ENCODE peak calls at places on chromosomes 5 and 9, in five cellular contexts. X is lower leg skin, M is psoas muscle, Q is nephron progenitor cell, P is cardiac fibroblast. B is an unnamed sample.

GRCh38 chr9:106218427-106218826 is 524.1 kb downstream of the TMEM38B start:
- DNase-seq in X (no peak), M (no peak), Q (no peak), P (no peak), B (no peak)

GRCh38 chr5:58056546-58056945 is 403.3 kb downstream of the PLK2 start:
- DNase-seq in X (no peak), M (no peak), Q (no peak), P (peak), B (no peak)

GRCh38 chr5:102865171-102865509 is 110.0 kb downstream of the PAM start:
- DNase-seq in X (no peak), M (no peak), Q (no peak), P (peak), B (no peak)

GRCh38 chr5:149903441-149903840 is 41.2 kb downstream of the PDE6A start:
- DNase-seq in X (no peak), M (no peak), Q (no peak), P (no peak), B (no peak)

GRCh38 chr5:38551020-38552017 is 5.1 kb downstream of the LIFR start:
- DNase-seq in X (no peak), M (no peak), Q (no peak), P (peak), B (no peak)

GRCh38 chr9:21505425-21506179 is 23.5 kb upstream of the IFNE start:
- DNase-seq in X (no peak), M (no peak), Q (no peak), P (peak), B (no peak)

GRCh38 chr5:95644351-95645042 is 2.1 kb upstream of the RFESD start:
- DNase-seq in X (no peak), M (no peak), Q (peak), P (peak), B (no peak)

GRCh38 chr5:57749396-57749795 is 266.8 kb upstream of the ACTBL2 start:
- DNase-seq in X (no peak), M (no peak), Q (no peak), P (peak), B (no peak)

GRCh38 chr9:127578952-127579853 is 32.9 kb upstream of the STXBP1 start:
- DNase-seq in X (peak), M (peak), Q (peak), P (peak), B (peak)

GRCh38 chr5:103674321-103674720 is 111.7 kb upstream of the NUDT12 start:
- DNase-seq in X (no peak), M (no peak), Q (no peak), P (no peak), B (no peak)

GRCh38 chr5:180644825-180645608 is 4.4 kb downstream of the FLT4 start:
- DNase-seq in X (peak), M (no peak), Q (no peak), P (no peak), B (no peak)

GRCh38 chr5:10246761-10247160 is 2.9 kb downstream of the ATPSCKMT start:
- DNase-seq in X (no peak), M (no peak), Q (no peak), P (no peak), B (peak)

GRCh38 chr9:18994263-18994916 is 38.6 kb downstream of the SAXO1 start:
- DNase-seq in X (no peak), M (no peak), Q (no peak), P (no peak), B (no peak)

GRCh38 chr5:57432876-57433275 is 49.7 kb downstream of the ACTBL2 start:
- DNase-seq in X (no peak), M (no peak), Q (no peak), P (peak), B (no peak)

GRCh38 chr5:4514067-4514648 is 626.0 kb upstream of the ADAMTS16 start:
- DNase-seq in X (no peak), M (no peak), Q (no peak), P (no peak), B (no peak)

GRCh38 chr9:13689925-13690324 is 410.4 kb upstream of the MPDZ start:
- DNase-seq in X (no peak), M (no peak), Q (no peak), P (peak), B (no peak)

GRCh38 chr5:84618262-84618661 is 233.6 kb upstream of the EDIL3 start:
- DNase-seq in X (no peak), M (no peak), Q (no peak), P (no peak), B (no peak)

GRCh38 chr5:23419115-23419514 is 88.3 kb upstream of the PRDM9 start:
- DNase-seq in X (no peak), M (no peak), Q (peak), P (no peak), B (no peak)

GRCh38 chr5:154291917-154292316 is 101.4 kb downstream of the GALNT10 start:
- DNase-seq in X (no peak), M (no peak), Q (no peak), P (no peak), B (peak)

GRCh38 chr9:18720691-18721090 is 246.7 kb downstream of the ADAMTSL1 start:
- DNase-seq in X (no peak), M (no peak), Q (no peak), P (peak), B (no peak)

GRCh38 chr5:180636403-180637075 is 12.9 kb downstream of the FLT4 start:
- DNase-seq in X (no peak), M (peak), Q (no peak), P (peak), B (no peak)

GRCh38 chr5:68395844-68396523 is 180.4 kb downstream of the PIK3R1 start:
- DNase-seq in X (no peak), M (no peak), Q (no peak), P (no peak), B (no peak)

GRCh38 chr5:120103498-120103897 is 360.6 kb upstream of the PRR16 start:
- DNase-seq in X (no peak), M (no peak), Q (no peak), P (no peak), B (no peak)

GRCh38 chr5:120101771-120102170 is 362.3 kb upstream of the PRR16 start:
- DNase-seq in X (no peak), M (no peak), Q (no peak), P (no peak), B (no peak)

GRCh38 chr5:120108586-120109254 is 355.4 kb upstream of the PRR16 start:
- DNase-seq in X (no peak), M (no peak), Q (no peak), P (peak), B (no peak)

DNA sequence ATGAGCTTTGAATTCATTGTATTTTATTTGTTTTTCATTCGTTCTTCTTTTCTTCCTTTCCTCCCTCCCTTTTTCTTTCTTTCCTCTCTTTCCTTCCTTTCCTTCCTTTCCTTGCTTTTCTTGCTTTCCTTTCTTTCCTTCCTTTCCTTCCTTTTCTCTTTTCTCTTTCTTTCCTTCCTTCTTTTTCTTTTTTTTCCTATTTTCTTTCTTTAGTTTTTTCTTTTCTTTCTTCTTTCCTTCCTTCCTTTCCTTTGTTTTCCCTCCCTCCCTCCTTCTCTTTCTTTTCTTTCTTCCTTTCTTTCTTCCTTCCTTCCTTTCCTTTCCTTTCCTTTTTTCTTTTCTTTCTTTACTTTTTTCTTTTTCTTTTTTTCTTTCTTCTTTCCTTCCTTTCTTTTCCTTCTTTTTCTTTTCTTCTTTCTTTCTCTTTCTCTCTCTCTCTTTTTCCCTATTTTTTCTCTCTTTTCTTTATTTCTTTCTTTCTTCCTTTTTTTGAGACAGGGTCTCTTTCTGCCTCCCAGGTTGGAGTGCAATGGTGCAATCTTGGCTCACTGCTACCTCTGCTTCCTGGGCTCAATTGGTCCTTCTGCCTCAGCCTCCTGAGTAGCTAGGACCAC is 357.1 kb upstream of the PRR16 start:
- DNase-seq in X (no peak), M (no peak), Q (no peak), P (no peak), B (no peak)
- TF ChIP-seq CTCF in X (no peak), M (no peak), Q (no peak), P (no peak), B (no peak)

DNA sequence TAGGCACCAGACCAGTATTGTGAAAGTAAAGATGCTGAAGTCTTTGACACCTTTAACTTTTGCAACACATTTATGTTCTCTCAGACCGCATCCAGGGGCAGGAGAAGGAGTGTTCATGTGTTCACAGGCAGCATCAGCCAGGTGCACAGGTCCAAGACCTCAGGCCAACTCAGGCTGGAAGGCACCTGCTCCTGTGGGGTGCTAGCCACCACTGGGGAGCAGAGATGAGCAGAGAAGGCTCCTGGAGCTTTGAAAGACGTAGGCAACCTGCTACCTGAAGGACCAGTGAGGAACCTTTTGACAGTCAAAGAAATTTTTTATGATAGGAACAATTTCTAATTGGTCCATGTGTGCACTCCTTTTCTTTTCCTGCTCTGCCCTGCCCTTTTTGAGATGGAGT is 35.6 kb downstream of the DAPK1 start:
- DNase-seq in X (no peak), M (no peak), Q (no peak), P (no peak), B (no peak)
- TF ChIP-seq CTCF in X (no peak), M (no peak), Q (no peak), P (no peak), B (no peak)

GRCh38 chr9:6842584-6842947 is 84.8 kb downstream of the KDM4C start:
- DNase-seq in X (no peak), M (no peak), Q (no peak), P (peak), B (no peak)
- TF ChIP-seq CTCF in X (no peak), M (no peak), Q (no peak), P (no peak), B (no peak)

GRCh38 chr5:43044181-43044914 is 4.2 kb upstream of the ANXA2R start:
- DNase-seq in X (peak), M (peak), Q (peak), P (no peak), B (no peak)

GRCh38 chr5:43042176-43042625 is 2.1 kb upstream of the ANXA2R start:
- DNase-seq in X (no peak), M (peak), Q (peak), P (peak), B (no peak)

GRCh38 chr5:43041669-43042175 is 1.6 kb upstream of the ANXA2R start:
- DNase-seq in X (peak), M (no peak), Q (peak), P (peak), B (no peak)

GRCh38 chr5:43043400-43043756 is 3.3 kb upstream of the ANXA2R start:
- DNase-seq in X (no peak), M (no peak), Q (no peak), P (no peak), B (no peak)

GRCh38 chr5:43042626-43043399 is 2.7 kb upstream of the ANXA2R start:
- DNase-seq in X (peak), M (peak), Q (peak), P (peak), B (no peak)
- TF ChIP-seq CTCF in X (no peak), M (no peak), Q (no peak), P (no peak), B (no peak)

GRCh38 chr9:87107072-87107471 is 159.8 kb upstream of the GAS1 start:
- DNase-seq in X (no peak), M (no peak), Q (no peak), P (no peak), B (no peak)
- TF ChIP-seq CTCF in X (no peak), M (peak), Q (peak), P (peak), B (no peak)

DNA sequence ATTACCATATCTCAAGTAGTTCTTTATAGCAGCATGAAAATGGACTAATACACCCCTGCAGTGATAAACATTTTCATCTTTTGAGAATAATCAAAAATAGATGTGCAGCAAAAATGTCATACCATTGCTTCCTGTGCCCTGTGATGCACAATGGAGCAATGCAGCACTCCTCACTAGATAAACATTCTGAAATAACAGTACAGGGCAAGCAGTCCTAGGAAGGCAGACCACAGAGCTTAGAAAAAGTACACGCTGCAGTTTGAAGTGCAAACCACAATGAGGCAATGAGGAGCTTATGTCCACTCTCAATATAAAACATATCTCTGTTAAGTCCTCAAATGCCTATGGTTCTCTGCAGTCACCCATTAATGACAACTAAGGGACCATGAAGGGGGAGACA is 367.6 kb downstream of the PDE4D start:
- DNase-seq in X (no peak), M (no peak), Q (no peak), P (peak), B (no peak)
- TF ChIP-seq CTCF in X (no peak), M (no peak), Q (no peak), P (no peak), B (peak)

GRCh38 chr9:36911601-36912412 is 122.3 kb downstream of the PAX5 start:
- DNase-seq in X (peak), M (no peak), Q (no peak), P (no peak), B (no peak)

GRCh38 chr9:36912620-36913019 is 121.4 kb downstream of the PAX5 start:
- DNase-seq in X (no peak), M (no peak), Q (no peak), P (no peak), B (no peak)

GRCh38 chr9:36914212-36914577 is 119.9 kb downstream of the PAX5 start:
- DNase-seq in X (no peak), M (no peak), Q (no peak), P (no peak), B (no peak)

GRCh38 chr9:36913393-36914211 is 120.5 kb downstream of the PAX5 start:
- DNase-seq in X (no peak), M (no peak), Q (no peak), P (no peak), B (no peak)

GRCh38 chr9:36911037-36911436 is 123.0 kb downstream of the PAX5 start:
- DNase-seq in X (peak), M (no peak), Q (no peak), P (no peak), B (no peak)
- TF ChIP-seq CTCF in X (no peak), M (no peak), Q (no peak), P (no peak), B (no peak)

GRCh38 chr5:171483453-171484177 is 64.2 kb downstream of the FGF18 start:
- DNase-seq in X (peak), M (peak), Q (no peak), P (peak), B (no peak)

GRCh38 chr5:171479776-171480125 is 60.3 kb downstream of the FGF18 start:
- DNase-seq in X (no peak), M (no peak), Q (no peak), P (no peak), B (no peak)

GRCh38 chr5:171481791-171482536 is 62.5 kb downstream of the FGF18 start:
- DNase-seq in X (no peak), M (no peak), Q (no peak), P (no peak), B (no peak)

GRCh38 chr5:171485668-171486067 is 66.2 kb downstream of the FGF18 start:
- DNase-seq in X (no peak), M (no peak), Q (no peak), P (no peak), B (no peak)

GRCh38 chr5:171484460-171484899 is 65.0 kb downstream of the FGF18 start:
- DNase-seq in X (no peak), M (no peak), Q (peak), P (peak), B (no peak)
- TF ChIP-seq CTCF in X (no peak), M (peak), Q (peak), P (peak), B (peak)

GRCh38 chr9:121835581-121836381 is 184.3 kb downstream of the DAB2IP start:
- DNase-seq in X (peak), M (peak), Q (no peak), P (no peak), B (peak)
- TF ChIP-seq CTCF in X (no peak), M (no peak), Q (no peak), P (no peak), B (no peak)